ENCODE peak calls at places on chromosomes 2 and 18, in four cellular contexts. I is GM12878, M is H1, Z is HepG2. A is an unnamed sample.

GRCh38 chr2:97870396-97870843 is 125.3 kb downstream of the TMEM131 start:
- DNase-seq in I (peak; percentile 87), M (no peak), Z (peak; percentile 65), A (no peak)

GRCh38 chr2:55119711-55120487 is 69.6 kb upstream of the RTN4 start:
- DNase-seq in I (no peak), M (no peak), Z (no peak), A (no peak)

GRCh38 chr2:59787095-59787494 is 766.4 kb downstream of the BCL11A start:
- DNase-seq in I (no peak), M (no peak), Z (no peak), A (no peak)

GRCh38 chr2:16487686-16488085 is 177.9 kb downstream of the CYRIA start:
- DNase-seq in I (no peak), M (no peak), Z (peak; percentile 34), A (peak; percentile 23)

GRCh38 chr18:32455346-32455745 is 15.3 kb downstream of the GAREM1 start:
- DNase-seq in I (no peak), M (no peak), Z (no peak), A (no peak)

GRCh38 chr18:62716679-62717058 is 1.3 kb downstream of the PHLPP1 start:
- DNase-seq in I (no peak), M (no peak), Z (no peak), A (no peak)

GRCh38 chr2:175853110-175853509 is 149.0 kb downstream of the LNPK start:
- DNase-seq in I (no peak), M (no peak), Z (no peak), A (no peak)

GRCh38 chr2:953975-954686 is 3.5 kb downstream of the SNTG2 start:
- DNase-seq in I (no peak), M (no peak), Z (peak; percentile 18), A (no peak)

GRCh38 chr2:165699931-165700330 is 94.1 kb downstream of the GALNT3 start:
- DNase-seq in I (no peak), M (no peak), Z (no peak), A (no peak)

GRCh38 chr2:15988724-15989123 is 48.4 kb downstream of the MYCN start:
- DNase-seq in I (no peak), M (no peak), Z (no peak), A (no peak)

GRCh38 chr2:157261199-157261782 is 3.8 kb downstream of the GALNT5 start:
- DNase-seq in I (no peak), M (no peak), Z (no peak), A (no peak)

GRCh38 chr18:61333746-61334490 is 688 bp downstream of the CDH20 start:
- DNase-seq in I (no peak), M (no peak), Z (no peak), A (peak; percentile 1)

GRCh38 chr18:79951545-79952456 is at the start of gene SLC66A2:
- DNase-seq in I (no peak), M (no peak), Z (peak; percentile 57), A (no peak)

DNA sequence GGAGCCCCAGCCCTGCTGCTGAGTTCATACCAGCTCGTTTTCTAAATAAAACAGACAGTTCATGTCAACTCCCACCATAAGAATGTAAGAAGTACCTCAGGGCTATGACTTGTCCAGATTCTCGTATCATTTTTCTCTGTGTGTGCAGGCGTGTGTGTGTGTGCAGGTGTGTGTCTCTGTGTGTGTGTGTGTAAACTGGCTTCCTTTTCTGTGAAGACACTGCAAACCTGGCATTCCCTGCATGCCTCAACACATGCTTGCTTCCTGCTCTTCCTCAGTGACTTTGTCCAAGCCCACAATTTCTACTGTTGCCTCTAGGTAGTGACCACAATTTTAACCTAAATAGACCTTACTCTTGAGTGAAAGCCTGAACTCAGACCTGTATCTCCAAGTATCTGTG is 879.0 kb downstream of the SLC4A3 start:
- DNase-seq in I (no peak), M (no peak), Z (no peak), A (no peak)
- TF ChIP-seq YY1 in I (no peak), M (no peak), Z (no peak), A (no peak)

DNA sequence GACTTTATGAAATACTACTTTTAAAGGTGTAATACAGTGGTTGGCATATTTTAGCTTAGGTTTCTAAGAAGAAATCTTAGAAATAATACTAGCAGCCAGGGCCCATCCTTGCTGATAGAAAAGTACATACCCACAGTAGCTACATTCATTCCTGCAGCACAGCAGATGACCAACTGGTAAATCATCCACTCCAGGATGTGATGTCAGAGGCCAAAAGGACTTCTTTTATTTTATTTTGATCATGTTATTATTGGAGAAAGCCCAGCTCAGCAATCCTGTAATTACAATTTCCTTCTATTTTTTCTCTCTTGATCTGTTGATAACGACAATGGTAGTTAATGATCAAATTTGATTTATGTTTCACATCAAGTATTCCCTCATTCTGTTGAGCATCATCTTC is 18.0 kb upstream of the TTN start:
- DNase-seq in I (no peak), M (no peak), Z (no peak), A (no peak)
- TF ChIP-seq SUZ12 in I (no peak), M (no peak), Z (no peak), A (no peak)

DNA sequence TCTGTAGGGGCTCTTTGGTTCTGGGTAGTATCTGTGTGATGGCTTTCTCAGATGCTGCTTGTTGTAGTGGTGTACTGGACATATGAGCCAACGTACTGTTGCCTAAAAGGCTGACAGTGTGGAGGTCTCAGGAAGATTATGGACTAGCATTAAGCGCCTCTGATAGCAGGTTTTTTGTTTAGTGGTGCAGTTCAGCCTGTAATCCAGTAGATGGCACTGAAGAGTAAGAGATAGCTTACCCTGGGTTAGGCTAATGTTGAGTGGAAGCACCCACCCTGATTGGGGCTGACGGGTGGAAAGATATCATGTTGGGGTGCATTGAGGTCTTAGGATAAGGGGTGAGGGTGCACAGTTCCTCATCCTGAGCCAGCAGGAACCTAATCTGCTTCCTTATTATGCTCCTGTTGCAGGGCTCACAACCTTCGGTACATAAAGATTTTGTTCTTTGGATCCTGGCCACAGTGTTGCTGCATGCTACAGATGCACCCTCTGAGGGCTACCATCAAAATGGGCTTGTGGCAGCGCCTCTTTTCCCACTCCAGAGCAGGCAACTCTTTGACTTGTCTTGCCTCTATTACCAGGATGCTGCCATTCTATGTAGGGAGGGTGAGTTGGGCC is 79.6 kb downstream of the MSTN start:
- DNase-seq in I (no peak), M (no peak), Z (peak; percentile 35), A (peak; percentile 28)
- TF ChIP-seq YY1 in I (no peak), M (no peak), Z (no peak), A (no peak)

DNA sequence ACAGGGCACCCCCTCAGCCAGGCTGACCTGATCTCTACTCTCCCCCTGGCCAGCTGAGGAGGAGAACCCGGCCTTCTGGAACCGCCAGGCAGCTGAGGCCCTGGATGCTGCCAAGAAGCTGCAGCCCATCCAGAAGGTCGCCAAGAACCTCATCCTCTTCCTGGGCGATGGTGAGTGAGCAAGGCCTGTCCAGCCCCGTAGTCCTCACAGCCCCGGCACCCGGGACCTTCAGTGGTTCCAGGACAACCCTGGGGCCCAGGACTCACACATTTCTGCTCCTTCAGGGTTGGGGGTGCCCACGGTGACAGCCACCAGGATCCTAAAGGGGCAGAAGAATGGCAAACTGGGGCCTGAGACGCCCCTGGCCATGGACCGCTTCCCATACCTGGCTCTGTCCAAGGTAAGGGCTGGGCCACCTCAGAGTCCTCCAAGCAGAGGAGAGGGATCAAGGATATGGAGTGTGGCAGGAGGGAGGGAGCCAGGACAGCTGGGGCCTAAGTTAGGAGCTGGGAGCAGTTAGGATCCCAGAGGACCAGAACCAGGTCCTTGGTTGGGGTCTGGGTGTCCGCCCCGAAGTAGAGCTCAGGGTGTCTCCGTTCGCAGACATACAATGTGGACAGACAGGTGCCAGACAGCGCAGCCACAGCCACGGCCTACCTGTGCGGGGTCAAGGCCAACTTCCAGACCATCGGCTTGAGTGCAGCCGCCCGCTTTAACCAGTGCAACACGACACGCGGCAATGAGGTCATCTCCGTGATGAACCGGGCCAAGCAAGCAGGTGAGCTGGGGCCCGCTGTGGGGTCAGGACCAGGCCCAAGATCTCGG is 555 bp downstream of the ALPI start:
- DNase-seq in I (no peak), M (no peak), Z (no peak), A (no peak)
- TF ChIP-seq SUZ12 in I (no peak), M (no peak), Z (no peak), A (no peak)

A was measured in NT2/D1.